ENCODE peak calls at places on chromosomes 4 and X, in nine cellular contexts. C is esophagus muscularis mucosa, Q is stomach, E is endothelial cell of umbilical vein, F is HCT116, S is transverse colon, Z is sigmoid colon, L is suprapubic skin, M is breast epithelium. Y is an unnamed sample.

GRCh38 chrX:50492720-50493119 is 22.1 kb upstream of the DGKK start:
- DNase-seq in C (no peak), F (no peak), Q (no peak), Z (no peak), E (no peak), L (no peak), S (no peak), M (no peak), Y (no peak)

GRCh38 chr4:143021384-143021783 is 163.3 kb upstream of the USP38 start:
- DNase-seq in L (no peak), Q (no peak), S (no peak), E (no peak), Z (no peak), F (no peak), M (no peak), C (no peak), Y (no peak)

GRCh38 chrX:134443461-134443860 is 16.5 kb upstream of the HPRT1 start:
- DNase-seq in Z (no peak), L (no peak), Q (no peak), E (no peak), S (no peak), M (no peak), F (no peak), C (no peak), Y (no peak)

GRCh38 chr4:16293205-16293860 is 67.1 kb upstream of the TAPT1 start:
- DNase-seq in Z (no peak), Q (no peak), S (no peak), M (no peak), F (no peak), C (no peak), L (no peak), E (no peak), Y (no peak)

GRCh38 chr4:139858436-139859225 is 193.0 kb downstream of the MGST2 start:
- DNase-seq in Q (no peak), M (peak; percentile 35), C (peak; percentile 21), S (no peak), F (no peak), Z (no peak), L (no peak), E (no peak), Y (no peak)

GRCh38 chr4:47837582-47838294 is at the start of gene CORIN:
- DNase-seq in Z (no peak), F (no peak), Q (no peak), S (peak; percentile 27), M (no peak), E (no peak), C (no peak), L (peak; percentile 62), Y (no peak)

GRCh38 chr4:186297013-186297645 is 31.1 kb downstream of the F11 start:
- DNase-seq in F (peak; percentile 56), M (no peak), S (no peak), L (no peak), C (no peak), Z (no peak), Q (no peak), E (peak; percentile 51), Y (no peak)

GRCh38 chr4:168652818-168653217 is 156.0 kb downstream of the PALLD start:
- DNase-seq in L (no peak), E (no peak), Q (no peak), C (no peak), Z (no peak), S (no peak), F (no peak), M (no peak), Y (no peak)

GRCh38 chrX:46628406-46629371 is 55.1 kb downstream of the CHST7 start:
- DNase-seq in F (no peak), S (peak; percentile 16), E (peak; percentile 47), L (peak; percentile 83), Q (no peak), C (no peak), Z (peak; percentile 91), M (no peak), Y (no peak)

GRCh38 chrX:123121241-123121640 is 62.8 kb upstream of the GRIA3 start:
- DNase-seq in F (no peak), Z (no peak), S (no peak), E (no peak), C (no peak), M (no peak), L (no peak), Q (no peak), Y (no peak)

GRCh38 chrX:110563276-110563675 is 204.6 kb downstream of the RTL9 start:
- DNase-seq in L (no peak), S (no peak), F (no peak), Q (no peak), E (no peak), Z (no peak), M (no peak), C (no peak), Y (no peak)

GRCh38 chr4:3473251-3473942 is 10.3 kb downstream of the DOK7 start:
- DNase-seq in S (no peak), Q (no peak), L (no peak), M (no peak), F (no peak), E (no peak), Z (no peak), C (no peak), Y (no peak)

GRCh38 chr4:3471098-3471760 is 8.1 kb downstream of the DOK7 start:
- DNase-seq in E (no peak), Z (no peak), Q (no peak), S (no peak), F (no peak), L (no peak), M (no peak), C (no peak), Y (no peak)

GRCh38 chr4:3472411-3473141 is 9.5 kb downstream of the DOK7 start:
- DNase-seq in S (no peak), C (no peak), F (no peak), Q (no peak), L (no peak), E (no peak), Z (no peak), M (no peak), Y (no peak)

GRCh38 chr4:3470244-3471097 is 7.4 kb downstream of the DOK7 start:
- DNase-seq in S (peak; percentile 32), Z (no peak), C (no peak), L (no peak), F (no peak), Q (peak; percentile 74), M (no peak), E (peak; percentile 21), Y (no peak)

DNA sequence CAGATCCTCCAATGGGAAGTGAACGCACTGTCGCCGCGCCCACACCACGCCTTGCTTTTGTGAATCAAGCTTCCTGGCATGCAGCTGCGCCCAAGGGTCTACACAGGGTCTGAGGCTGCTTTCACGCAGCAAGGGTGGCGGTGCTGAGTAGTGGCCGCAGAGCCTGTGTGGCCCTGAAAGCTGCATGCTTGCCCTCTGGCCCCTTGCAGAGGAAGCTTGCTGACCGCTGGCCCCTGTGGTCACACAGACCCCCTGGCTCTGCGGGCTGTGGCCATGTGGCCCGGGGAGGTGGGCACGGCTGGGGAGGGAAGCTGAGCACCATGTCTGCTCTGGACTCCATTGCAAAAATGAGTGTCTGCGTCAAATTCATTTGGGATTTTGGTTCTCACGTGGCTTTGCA is 8.8 kb downstream of the DOK7 start:
- DNase-seq in S (no peak), Q (no peak), C (no peak), F (no peak), Z (no peak), M (no peak), L (no peak), E (no peak), Y (no peak)
- TF ChIP-seq CTCF in S (no peak), Q (no peak), C (no peak), F (no peak), Z (no peak), M (no peak), L (no peak), E (no peak), Y (no peak)

GRCh38 chr4:122150896-122151295 is 1.2 kb upstream of the BLTP1 start:
- DNase-seq in S (no peak), Q (no peak), C (no peak), E (no peak), L (no peak), F (no peak), M (no peak), Z (no peak), Y (no peak)

GRCh38 chr4:122151982-122152698 is at the start of gene BLTP1:
- DNase-seq in C (peak; percentile 95), M (peak; percentile 70), F (peak; percentile 57), L (peak; percentile 93), Q (peak; percentile 90), S (peak; percentile 93), E (peak; percentile 89), Z (peak; percentile 92), Y (peak; percentile 88)

GRCh38 chr4:122156819-122157218 is 4.7 kb downstream of the BLTP1 start:
- DNase-seq in M (no peak), Q (no peak), L (no peak), E (no peak), F (no peak), S (no peak), C (no peak), Z (no peak), Y (no peak)

DNA sequence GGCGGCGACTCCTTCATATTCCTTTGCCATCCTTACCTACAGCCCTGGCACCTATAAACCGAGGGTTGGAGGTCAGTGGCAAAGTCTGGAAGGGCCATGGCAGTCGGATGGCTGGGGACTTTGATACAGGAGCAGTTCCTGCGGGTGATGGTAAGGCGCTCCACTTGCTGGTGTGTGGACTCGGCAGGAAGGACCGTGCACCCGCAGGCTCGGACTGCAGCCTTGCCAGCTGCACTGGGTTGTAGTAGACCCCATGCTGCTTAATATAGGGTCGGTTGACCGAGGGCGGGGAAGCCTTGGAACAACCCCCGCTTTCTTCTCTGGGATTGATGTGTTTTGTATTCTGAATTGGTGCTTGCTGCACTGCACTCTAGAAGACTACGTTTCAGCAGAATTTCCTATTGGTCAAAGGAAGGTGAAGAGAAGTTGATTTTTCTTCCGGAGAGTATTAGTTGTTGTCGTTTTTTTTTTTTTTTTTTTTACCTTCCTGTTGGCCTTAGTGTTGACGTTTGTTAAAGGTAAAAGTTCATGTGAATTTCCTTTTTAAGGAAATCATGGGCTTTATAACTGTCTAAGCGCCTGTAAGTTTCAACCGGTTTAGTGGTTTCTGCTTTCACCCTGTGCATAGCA is 683 bp downstream of the BLTP1 start:
- DNase-seq in Z (peak; percentile 68), C (no peak), Q (peak; percentile 38), M (peak; percentile 24), E (peak; percentile 50), F (no peak), L (peak; percentile 65), S (peak; percentile 53), Y (no peak)
- TF ChIP-seq POLR2AphosphoS5 in Z (no peak), C (no peak), Q (no peak), M (no peak), E (no peak), F (no peak), L (no peak), S (no peak), Y (no peak)

GRCh38 chrX:24761306-24761705 is 67.6 kb downstream of the POLA1 start:
- DNase-seq in C (no peak), M (no peak), Q (no peak), F (no peak), Z (no peak), S (no peak), E (no peak), L (no peak), Y (no peak)
- TF ChIP-seq POLR2A in C (no peak), M (no peak), Q (no peak), F (no peak), Z (no peak), S (no peak), E (no peak), L (no peak), Y (no peak)

DNA sequence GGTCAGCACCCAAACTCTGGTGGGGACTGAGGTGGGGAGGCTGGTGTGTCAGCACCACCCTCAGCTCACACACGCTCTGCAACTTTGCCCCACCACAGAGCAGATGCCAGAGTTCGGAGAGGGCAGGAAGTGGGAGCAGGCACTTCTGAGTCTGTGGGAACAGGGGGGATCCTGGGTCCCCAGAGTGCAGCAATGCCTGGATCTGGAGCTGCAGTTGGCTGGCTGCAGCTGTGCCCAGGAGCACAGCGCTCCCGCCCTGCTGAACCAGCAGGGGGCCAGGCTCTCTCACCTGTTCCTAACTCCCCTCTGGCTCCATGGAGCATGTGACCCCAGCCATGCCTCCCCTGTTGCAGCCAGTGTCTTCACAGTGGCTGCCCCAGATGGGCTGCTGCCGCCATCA is 252.4 kb downstream of the SPOCK3 start:
- DNase-seq in Z (no peak), E (no peak), C (no peak), S (no peak), L (no peak), M (no peak), F (no peak), Q (no peak), Y (no peak)
- TF ChIP-seq CTCF in Z (no peak), E (no peak), C (no peak), S (no peak), L (no peak), M (no peak), F (no peak), Q (no peak), Y (no peak)

Y was measured in vagina.